ENCODE peak calls at places on chromosomes 11 and 22, in seven cellular contexts. C is pancreas; Z is lower lobe of right lung; S is CD4-positive, alpha-beta T cell; I is heart left ventricle; T is T-helper 17 cell; G is CD4-positive, CD25-positive, alpha-beta regulatory T cell. A is an unnamed sample.

GRCh38 chr22:19290400-19291217 is 910 bp downstream of the CLTCL1 start:
- ATAC-seq in C (peak; percentile 11), Z (peak; percentile 30), S (peak; percentile 3), I (no peak), T (peak; percentile 12), G (no peak), A (no peak)

GRCh38 chr11:66566221-66566620 is 2.2 kb downstream of the CTSF start:
- ATAC-seq in C (no peak), Z (no peak), S (no peak), I (no peak), T (no peak), G (no peak), A (no peak)

GRCh38 chr11:119778391-119779194 is 49.6 kb upstream of the NECTIN1 start:
- ATAC-seq in C (no peak), Z (no peak), S (no peak), I (peak; percentile 47), T (no peak), G (no peak), A (no peak)

GRCh38 chr11:68039526-68040086 is 781 bp downstream of the TCIRG1 start:
- ATAC-seq in C (peak; percentile 0), Z (peak; percentile 12), S (no peak), I (no peak), T (peak; percentile 9), G (no peak), A (no peak)

GRCh38 chr11:64742087-64742939 is 1.6 kb downstream of the RASGRP2 start:
- ATAC-seq in C (peak; percentile 8), Z (peak; percentile 11), S (no peak), I (no peak), T (no peak), G (peak; percentile 1), A (peak; percentile 1)

GRCh38 chr11:64180871-64181270 is 5.1 kb upstream of the STIP1 start:
- ATAC-seq in C (no peak), Z (no peak), S (no peak), I (no peak), T (no peak), G (no peak), A (no peak)

GRCh38 chr22:20181194-20181931 is 30.5 kb upstream of the CCDC188 start:
- ATAC-seq in C (no peak), Z (no peak), S (no peak), I (no peak), T (no peak), G (no peak), A (no peak)

GRCh38 chr11:71563401-71563800 is 2.0 kb upstream of the KRTAP5-10 start:
- ATAC-seq in C (peak; percentile 41), Z (peak; percentile 36), S (no peak), I (peak; percentile 48), T (peak; percentile 54), G (no peak), A (no peak)

GRCh38 chr11:119671561-119672015 is 57.4 kb downstream of the NECTIN1 start:
- ATAC-seq in C (peak; percentile 5), Z (no peak), S (no peak), I (peak; percentile 74), T (no peak), G (no peak), A (no peak)

GRCh38 chr11:44754876-44755552 is 28.3 kb downstream of the TSPAN18 start:
- ATAC-seq in C (no peak), Z (no peak), S (no peak), I (no peak), T (no peak), G (no peak), A (no peak)

GRCh38 chr11:7473702-7474101 is 11.6 kb upstream of the OLFML1 start:
- ATAC-seq in C (no peak), Z (no peak), S (no peak), I (no peak), T (peak; percentile 72), G (no peak), A (no peak)

GRCh38 chr11:75465701-75466531 is 32.9 kb upstream of the KLHL35 start:
- ATAC-seq in C (no peak), Z (no peak), S (no peak), I (peak; percentile 27), T (no peak), G (no peak), A (no peak)

GRCh38 chr22:49333206-49333605 is 494.5 kb downstream of the BRD1 start:
- ATAC-seq in C (no peak), Z (no peak), S (no peak), I (no peak), T (no peak), G (no peak), A (no peak)
- H3K9me3 ChIP-seq in C (no peaks in the 10 kb centered on the region), Z (no peaks in the 10 kb centered on the region), S (no peaks in the 10 kb centered on the region), I (no peaks in the 10 kb centered on the region), T (no peaks in the 10 kb centered on the region), G (no peaks in the 10 kb centered on the region), A (no peaks in the 10 kb centered on the region)

DNA sequence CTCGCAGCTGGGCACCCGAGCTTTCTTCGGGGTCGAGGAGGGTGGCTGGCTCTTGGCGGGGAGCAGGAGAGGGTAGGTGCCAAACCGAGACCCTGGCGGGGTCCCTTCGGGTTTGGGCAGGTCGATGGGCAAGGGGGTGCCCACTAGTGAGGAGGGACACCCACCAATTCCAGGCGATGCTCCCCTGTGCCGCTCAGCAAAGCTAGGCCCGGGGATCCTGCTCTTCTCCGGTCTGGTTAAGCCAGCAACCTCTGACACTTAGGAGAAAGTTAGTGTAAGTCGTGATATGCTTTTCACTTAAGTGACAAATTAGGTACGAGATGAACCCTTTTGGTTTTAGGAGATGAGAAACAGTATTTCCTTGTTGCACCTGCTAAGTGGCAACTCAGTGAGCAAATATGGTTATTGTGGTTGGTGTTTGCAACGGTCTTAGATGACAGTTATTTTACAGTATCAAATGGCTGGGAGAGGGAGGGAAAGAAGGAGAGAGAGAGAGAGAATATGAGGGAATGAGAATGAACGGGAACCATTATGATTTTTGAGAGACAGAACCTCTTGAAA is 565 bp downstream of the NUCB2 start:
- ATAC-seq in C (peak; percentile 36), Z (peak; percentile 45), S (peak; percentile 30), I (no peak), T (peak; percentile 13), G (peak; percentile 9), A (peak; percentile 6)
- H3K9me3 ChIP-seq in C (no peaks in the 10 kb centered on the region), Z (no peaks in the 10 kb centered on the region), S (no peaks in the 10 kb centered on the region), I (no peaks in the 10 kb centered on the region), T (no peaks in the 10 kb centered on the region), G (no peaks in the 10 kb centered on the region), A (no peaks in the 10 kb centered on the region)

DNA sequence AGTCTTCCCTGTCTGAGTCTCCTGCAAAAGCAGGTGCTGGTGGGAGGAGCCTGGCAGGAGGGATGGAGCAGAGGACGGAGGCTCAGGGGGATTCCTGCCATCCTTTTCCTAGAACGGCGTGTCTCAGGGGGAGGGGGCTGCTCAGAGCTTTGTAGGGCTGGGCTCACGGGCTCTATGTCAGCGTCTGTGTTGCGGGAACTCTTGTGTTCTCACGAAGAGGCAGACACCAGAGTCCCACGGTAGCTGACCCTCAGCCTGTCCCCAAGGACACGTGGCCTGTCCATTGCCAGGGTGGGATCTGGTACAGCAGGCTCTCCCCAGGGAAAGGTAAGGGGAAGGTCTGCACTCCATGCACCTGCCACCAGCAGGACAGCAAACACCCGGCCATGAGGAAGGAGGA is 1505.2 kb downstream of the TBC1D22A start:
- ATAC-seq in C (no peak), Z (no peak), S (no peak), I (no peak), T (no peak), G (no peak), A (no peak)
- H3K9me3 ChIP-seq in C (no peaks in the 10 kb centered on the region), Z (no peaks in the 10 kb centered on the region), S (no peaks in the 10 kb centered on the region), I (no peaks in the 10 kb centered on the region), T (no peaks in the 10 kb centered on the region), G (no peaks in the 10 kb centered on the region), A (no peaks in the 10 kb centered on the region)

GRCh38 chr11:39932996-39933395 is 1526.5 kb downstream of the LRRC4C start:
- ATAC-seq in C (no peak), Z (no peak), S (no peak), I (no peak), T (no peak), G (no peak), A (no peak)
- H3K9me3 ChIP-seq in C (no peaks in the 10 kb centered on the region), Z (no peaks in the 10 kb centered on the region), S (no peaks in the 10 kb centered on the region), I (no peaks in the 10 kb centered on the region), T (no peaks in the 10 kb centered on the region), G (peaks cover 4% of the 10 kb centered on the region), A (no peaks in the 10 kb centered on the region)